ENCODE peak calls at places on chromosomes 2 and 18, in five cellular contexts. One of them, this sample, is unnamed.

GRCh38 chr18:42459873-42460272 is 504.8 kb downstream of the PIK3C3 start:
- DNase-seq in A549: no peak
- DNase-seq in adrenal gland: peak
- DNase-seq in IMR-90: no peak
- DNase-seq in cardiac fibroblast: no peak
- DNase-seq in this sample: no peak

GRCh38 chr2:238408615-238409340 is 17.9 kb upstream of the ASB1 start:
- DNase-seq in IMR-90: no peak
- DNase-seq in cardiac fibroblast: no peak
- DNase-seq in adrenal gland: no peak
- DNase-seq in A549: no peak
- DNase-seq in this sample: peak

GRCh38 chr2:47735912-47736311 is 47.0 kb upstream of the MSH6 start:
- DNase-seq in adrenal gland: no peak
- DNase-seq in IMR-90: no peak
- DNase-seq in cardiac fibroblast: no peak
- DNase-seq in A549: no peak
- DNase-seq in this sample: no peak

GRCh38 chr2:171523339-171523931 is 1.2 kb downstream of the CYBRD1 start:
- DNase-seq in IMR-90: peak
- DNase-seq in A549: peak
- DNase-seq in cardiac fibroblast: peak
- DNase-seq in adrenal gland: peak
- DNase-seq in this sample: peak

GRCh38 chr2:115691409-115691808 is 1249.0 kb downstream of the DPP10 start:
- DNase-seq in A549: no peak
- DNase-seq in cardiac fibroblast: no peak
- DNase-seq in IMR-90: no peak
- DNase-seq in adrenal gland: no peak
- DNase-seq in this sample: no peak

GRCh38 chr2:149063177-149063576 is 24.7 kb downstream of the LYPD6B start:
- DNase-seq in IMR-90: no peak
- DNase-seq in cardiac fibroblast: no peak
- DNase-seq in A549: no peak
- DNase-seq in adrenal gland: no peak
- DNase-seq in this sample: no peak

GRCh38 chr18:74499633-74500032 is 3.5 kb downstream of the CNDP2 start:
- DNase-seq in A549: no peak
- DNase-seq in cardiac fibroblast: peak
- DNase-seq in adrenal gland: peak
- DNase-seq in IMR-90: no peak
- DNase-seq in this sample: peak

GRCh38 chr2:126895336-126895735 is 3.4 kb upstream of the TEX51 start:
- DNase-seq in cardiac fibroblast: no peak
- DNase-seq in IMR-90: no peak
- DNase-seq in A549: no peak
- DNase-seq in adrenal gland: no peak
- DNase-seq in this sample: no peak

GRCh38 chr2:30932850-30933249 is 125.6 kb upstream of the CAPN13 start:
- DNase-seq in adrenal gland: no peak
- DNase-seq in cardiac fibroblast: no peak
- DNase-seq in A549: no peak
- DNase-seq in IMR-90: no peak
- DNase-seq in this sample: no peak

DNA sequence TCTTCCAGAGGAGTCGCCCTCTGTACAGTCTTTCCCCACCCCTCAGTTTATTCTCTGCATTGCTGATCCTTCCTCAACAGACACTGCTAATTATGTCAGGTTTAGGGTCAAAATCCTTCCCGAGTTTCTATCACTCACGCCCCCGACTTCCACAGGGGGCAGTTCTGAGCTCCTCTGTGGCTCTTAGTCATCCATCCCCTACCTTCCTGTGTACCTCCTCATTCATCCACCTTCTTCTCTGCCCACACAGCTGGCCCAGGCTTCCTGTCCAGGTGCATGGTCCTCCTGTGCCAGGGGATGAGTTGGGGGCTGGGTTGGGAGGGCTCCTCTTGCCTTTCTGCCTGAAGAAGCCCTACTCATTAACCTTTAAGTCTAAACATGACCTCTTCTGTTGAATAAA is 202.9 kb downstream of the ARL4C start:
- DNase-seq in adrenal gland: no peak
- DNase-seq in cardiac fibroblast: no peak
- DNase-seq in IMR-90: no peak
- DNase-seq in A549: no peak
- DNase-seq in this sample: no peak
- TF ChIP-seq CTCF in adrenal gland: no peak
- TF ChIP-seq CTCF in cardiac fibroblast: peak
- TF ChIP-seq CTCF in IMR-90: peak
- TF ChIP-seq CTCF in A549: no peak
- TF ChIP-seq CTCF in this sample: no peak

GRCh38 chr2:164504253-164504652 is 117.0 kb downstream of the GRB14 start:
- DNase-seq in cardiac fibroblast: peak
- DNase-seq in IMR-90: no peak
- DNase-seq in A549: peak
- DNase-seq in adrenal gland: no peak
- DNase-seq in this sample: no peak
- TF ChIP-seq CTCF in cardiac fibroblast: peak
- TF ChIP-seq CTCF in IMR-90: no peak
- TF ChIP-seq CTCF in A549: peak
- TF ChIP-seq CTCF in adrenal gland: no peak
- TF ChIP-seq CTCF in this sample: peak

GRCh38 chr2:119292226-119292625 is 68.6 kb downstream of the STEAP3 start:
- DNase-seq in IMR-90: peak
- DNase-seq in cardiac fibroblast: no peak
- DNase-seq in adrenal gland: peak
- DNase-seq in A549: no peak
- DNase-seq in this sample: no peak
- TF ChIP-seq CTCF in IMR-90: peak
- TF ChIP-seq CTCF in cardiac fibroblast: no peak
- TF ChIP-seq CTCF in adrenal gland: peak
- TF ChIP-seq CTCF in A549: no peak
- TF ChIP-seq CTCF in this sample: no peak

DNA sequence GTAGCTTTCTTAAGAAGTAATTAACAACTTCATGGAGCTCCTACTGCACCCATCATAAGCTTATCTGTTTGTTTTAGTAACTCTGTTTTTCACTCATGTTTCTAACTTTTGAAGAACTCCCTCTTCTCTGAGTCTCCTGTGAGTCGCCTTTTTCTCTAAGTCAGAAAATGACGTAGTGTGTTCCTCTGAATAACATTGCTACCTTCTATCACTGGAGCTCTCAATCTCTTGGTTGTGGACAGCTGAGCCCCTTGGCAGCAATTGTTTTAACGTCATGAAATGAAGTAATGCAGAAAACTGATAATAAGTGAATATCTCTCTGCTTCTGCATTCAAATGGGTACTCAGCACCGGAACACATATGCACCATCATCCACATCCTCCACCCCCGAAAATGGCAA is 433.3 kb upstream of the SALL3 start:
- DNase-seq in cardiac fibroblast: no peak
- DNase-seq in A549: no peak
- DNase-seq in adrenal gland: no peak
- DNase-seq in IMR-90: no peak
- DNase-seq in this sample: no peak
- TF ChIP-seq CTCF in cardiac fibroblast: no peak
- TF ChIP-seq CTCF in A549: no peak
- TF ChIP-seq CTCF in adrenal gland: no peak
- TF ChIP-seq CTCF in IMR-90: no peak
- TF ChIP-seq CTCF in this sample: no peak

DNA sequence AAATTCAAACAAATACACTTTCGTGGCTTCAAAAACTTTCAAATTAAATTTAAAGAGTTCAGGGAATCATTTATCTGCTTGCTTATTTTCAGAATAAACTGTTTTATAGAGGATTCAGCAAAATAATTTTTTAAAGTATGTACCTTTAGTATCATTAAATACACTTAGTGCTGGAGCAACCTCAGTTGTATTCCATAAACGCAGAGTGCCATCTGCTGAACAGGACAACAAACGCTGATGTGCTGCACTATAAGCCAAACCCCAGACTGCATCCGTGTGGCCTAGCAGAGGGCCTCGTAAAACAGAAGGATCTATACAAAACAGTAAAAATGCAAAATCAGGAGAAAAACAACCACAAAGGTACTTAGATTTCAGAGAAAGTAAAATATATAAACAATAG is 108.6 kb downstream of the STRN start:
- DNase-seq in IMR-90: no peak
- DNase-seq in cardiac fibroblast: no peak
- DNase-seq in adrenal gland: no peak
- DNase-seq in A549: no peak
- DNase-seq in this sample: no peak
- TF ChIP-seq CTCF in IMR-90: no peak
- TF ChIP-seq CTCF in cardiac fibroblast: no peak
- TF ChIP-seq CTCF in adrenal gland: no peak
- TF ChIP-seq CTCF in A549: no peak
- TF ChIP-seq CTCF in this sample: no peak

GRCh38 chr2:130819915-130820861 is 16.5 kb upstream of the ARHGEF4 start:
- DNase-seq in cardiac fibroblast: no peak
- DNase-seq in A549: no peak
- DNase-seq in adrenal gland: no peak
- DNase-seq in IMR-90: no peak
- DNase-seq in this sample: no peak
- TF ChIP-seq CTCF in cardiac fibroblast: no peak
- TF ChIP-seq CTCF in A549: no peak
- TF ChIP-seq CTCF in adrenal gland: no peak
- TF ChIP-seq CTCF in IMR-90: no peak
- TF ChIP-seq CTCF in this sample: no peak

GRCh38 chr2:9333591-9334171 is 89.6 kb downstream of the ITGB1BP1 start:
- DNase-seq in adrenal gland: peak
- DNase-seq in cardiac fibroblast: peak
- DNase-seq in IMR-90: peak
- DNase-seq in A549: peak
- DNase-seq in this sample: peak
- TF ChIP-seq CTCF in adrenal gland: peak
- TF ChIP-seq CTCF in cardiac fibroblast: peak
- TF ChIP-seq CTCF in IMR-90: peak
- TF ChIP-seq CTCF in A549: peak
- TF ChIP-seq CTCF in this sample: peak

DNA sequence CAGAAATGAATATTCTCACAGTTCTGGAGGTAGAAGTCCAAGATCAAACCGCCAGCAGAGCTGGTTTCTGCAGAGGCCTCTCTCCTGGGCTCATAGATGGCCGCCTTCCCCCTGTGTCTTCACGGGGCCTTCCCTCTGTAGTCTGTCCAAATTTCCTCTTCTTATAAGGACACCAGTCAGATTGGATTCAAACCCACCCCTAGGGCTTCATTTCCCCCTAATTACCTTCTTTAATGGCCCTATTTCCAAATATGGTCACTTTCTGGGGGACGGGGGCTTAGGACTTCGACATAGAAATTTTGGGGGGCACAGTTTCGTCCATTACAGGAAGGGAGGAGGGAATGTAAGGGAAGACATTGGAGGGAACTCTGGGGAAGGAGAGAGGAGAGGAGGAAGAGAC is 132.6 kb downstream of the DDX1 start:
- DNase-seq in cardiac fibroblast: no peak
- DNase-seq in adrenal gland: no peak
- DNase-seq in IMR-90: no peak
- DNase-seq in A549: no peak
- DNase-seq in this sample: no peak
- TF ChIP-seq CTCF in cardiac fibroblast: no peak
- TF ChIP-seq CTCF in adrenal gland: no peak
- TF ChIP-seq CTCF in IMR-90: no peak
- TF ChIP-seq CTCF in A549: no peak
- TF ChIP-seq CTCF in this sample: no peak

DNA sequence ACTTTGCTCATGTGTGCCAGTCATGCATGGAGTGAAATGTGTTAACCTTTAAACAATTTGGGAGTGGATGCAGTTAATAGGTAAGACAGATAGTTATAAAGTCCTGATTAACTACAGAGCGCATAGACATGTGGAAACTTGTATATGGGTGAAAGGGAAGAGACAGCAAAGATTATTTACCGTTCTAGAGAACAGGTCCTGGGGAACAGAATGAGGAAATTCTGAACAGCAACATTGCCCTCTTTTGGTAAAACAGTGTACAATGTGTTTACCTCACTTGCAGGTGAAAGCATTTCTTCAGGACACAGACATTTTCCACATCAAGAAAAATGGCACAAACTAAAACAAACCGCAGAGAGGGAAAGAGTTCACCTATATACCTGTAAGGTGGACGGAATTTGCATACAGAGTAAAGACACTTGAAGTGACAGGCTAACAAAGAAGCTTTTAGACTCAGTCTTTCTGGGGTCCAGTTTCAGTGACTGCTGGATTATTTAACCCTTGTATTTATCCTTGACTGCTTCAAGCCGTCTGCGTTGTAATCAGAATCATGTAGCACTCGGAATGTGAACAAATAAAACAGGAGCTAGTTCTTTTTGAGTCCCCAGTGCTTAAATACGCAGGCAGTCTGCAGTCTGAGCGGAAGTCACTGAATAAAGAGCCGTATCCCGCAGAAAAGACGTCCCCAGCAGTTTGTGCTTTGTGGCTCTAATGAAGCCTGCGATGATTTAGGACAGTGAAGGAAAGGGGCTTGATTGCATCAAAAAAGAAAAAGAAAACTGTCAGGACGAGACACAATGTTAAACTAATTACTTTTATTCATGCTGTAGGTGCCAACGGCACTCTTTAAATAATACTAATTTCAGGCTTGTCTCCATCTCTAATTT is 364.8 kb upstream of the GALNT5 start:
- DNase-seq in IMR-90: peak
- DNase-seq in cardiac fibroblast: peak
- DNase-seq in A549: peak
- DNase-seq in adrenal gland: peak
- DNase-seq in this sample: peak
- TF ChIP-seq CTCF in IMR-90: peak
- TF ChIP-seq CTCF in cardiac fibroblast: peak
- TF ChIP-seq CTCF in A549: peak
- TF ChIP-seq CTCF in adrenal gland: peak
- TF ChIP-seq CTCF in this sample: peak

This sample was measured in fibroblast of the aortic adventitia.